ENCODE peak calls at places on chromosomes 7 and 10, in five cellular contexts. L, M, J, C and K are unnamed samples.

GRCh38 chr10:16386855-16387254 is 50.0 kb upstream of the PTER start:
- DNase-seq in L (no peak), M (no peak), J (no peak), C (no peak), K (no peak)

GRCh38 chr10:46248651-46249131 is 38.1 kb upstream of the ANTXRL start:
- DNase-seq in L (no peak), M (no peak), J (no peak), C (no peak), K (no peak)

GRCh38 chr10:63247771-63248170 is 114.6 kb downstream of the NRBF2 start:
- DNase-seq in L (no peak), M (peak), J (no peak), C (no peak), K (no peak)

GRCh38 chr7:36214608-36215016 is 61.6 kb downstream of the EEPD1 start:
- DNase-seq in L (no peak), M (no peak), J (no peak), C (no peak), K (no peak)

GRCh38 chr7:918441-919113 is 35.9 kb downstream of the ADAP1 start:
- DNase-seq in L (peak), M (no peak), J (peak), C (no peak), K (no peak)

GRCh38 chr7:87474533-87475358 is 734 bp downstream of the ABCB4 start:
- DNase-seq in L (no peak), M (peak), J (no peak), C (no peak), K (no peak)

GRCh38 chr10:45376364-45376801 is 2.4 kb downstream of the ALOX5 start:
- DNase-seq in L (no peak), M (no peak), J (no peak), C (no peak), K (no peak)

GRCh38 chr10:60618861-60619260 is 159.4 kb upstream of the CDK1 start:
- DNase-seq in L (no peak), M (no peak), J (no peak), C (no peak), K (no peak)

GRCh38 chr7:95526128-95526738 is 40.5 kb downstream of the ASB4 start:
- DNase-seq in L (no peak), M (no peak), J (no peak), C (no peak), K (no peak)

GRCh38 chr10:107091126-107091525 is 73.4 kb downstream of the SORCS1 start:
- DNase-seq in L (no peak), M (no peak), J (no peak), C (no peak), K (no peak)

GRCh38 chr7:45663167-45663921 is 89.2 kb downstream of the ADCY1 start:
- DNase-seq in L (no peak), M (peak), J (no peak), C (no peak), K (peak)

GRCh38 chr10:48502791-48503190 is 102.1 kb downstream of the ARHGAP22 start:
- DNase-seq in L (no peak), M (no peak), J (no peak), C (no peak), K (no peak)

GRCh38 chr7:152891837-152892236 is 132.3 kb downstream of the ACTR3B start:
- DNase-seq in L (no peak), M (no peak), J (no peak), C (no peak), K (no peak)

GRCh38 chr7:11300231-11300630 is 326.6 kb downstream of the PHF14 start:
- DNase-seq in L (no peak), M (no peak), J (no peak), C (no peak), K (no peak)

GRCh38 chr10:93993782-93994668 is at the start of gene PLCE1:
- DNase-seq in L (no peak), M (peak), J (peak), C (no peak), K (peak)

GRCh38 chr7:40133561-40134427 is 628 bp downstream of the MPLKIP start:
- DNase-seq in L (no peak), M (peak), J (no peak), C (no peak), K (no peak)

GRCh38 chr10:75575940-75576339 is 144.5 kb downstream of the LRMDA start:
- DNase-seq in L (no peak), M (no peak), J (no peak), C (no peak), K (no peak)

GRCh38 chr7:46123-46829 is 146.1 kb upstream of the FAM20C start:
- DNase-seq in L (no peak), M (no peak), J (no peak), C (no peak), K (no peak)

GRCh38 chr10:38027992-38028391 is 17.5 kb downstream of the ZNF33A start:
- DNase-seq in L (no peak), M (peak), J (no peak), C (no peak), K (no peak)

GRCh38 chr7:157775560-157776332 is 438.9 kb downstream of the DNAJB6 start:
- DNase-seq in L (no peak), M (no peak), J (peak), C (no peak), K (no peak)

GRCh38 chr10:6083523-6084475 is 5.0 kb upstream of the RBM17 start:
- DNase-seq in L (peak), M (peak), J (no peak), C (peak), K (no peak)

GRCh38 chr10:100934084-100934659 is 21.4 kb downstream of the SLF2 start:
- DNase-seq in L (no peak), M (no peak), J (no peak), C (no peak), K (no peak)

GRCh38 chr7:102914585-102914984 is 1.8 kb downstream of the LRRC17 start:
- DNase-seq in L (no peak), M (no peak), J (peak), C (no peak), K (no peak)

GRCh38 chr7:92295391-92295790 is 49.6 kb downstream of the ANKIB1 start:
- DNase-seq in L (no peak), M (no peak), J (no peak), C (no peak), K (no peak)

GRCh38 chr10:60733189-60733815 is 45.0 kb upstream of the CDK1 start:
- DNase-seq in L (peak), M (peak), J (peak), C (peak), K (peak)

GRCh38 chr7:71486856-71487628 is 355.1 kb downstream of the GALNT17 start:
- DNase-seq in L (no peak), M (no peak), J (no peak), C (no peak), K (no peak)

GRCh38 chr10:79378647-79379511 is 31.6 kb downstream of the PPIF start:
- DNase-seq in L (no peak), M (no peak), J (peak), C (no peak), K (no peak)

GRCh38 chr7:85172530-85172941 is 14.3 kb downstream of the SEMA3D start:
- DNase-seq in L (no peak), M (peak), J (no peak), C (no peak), K (no peak)

GRCh38 chr10:124005991-124006392 is 87.4 kb downstream of the CHST15 start:
- DNase-seq in L (no peak), M (no peak), J (no peak), C (no peak), K (no peak)

GRCh38 chr10:34290412-34291082 is 524.5 kb downstream of the PARD3 start:
- DNase-seq in L (no peak), M (peak), J (peak), C (no peak), K (no peak)

GRCh38 chr10:46272863-46273415 is 13.9 kb upstream of the ANTXRL start:
- DNase-seq in L (no peak), M (no peak), J (no peak), C (no peak), K (no peak)

GRCh38 chr7:117809958-117810357 is 63.3 kb downstream of the CTTNBP2 start:
- DNase-seq in L (no peak), M (no peak), J (no peak), C (no peak), K (no peak)